ENCODE peak calls at places on chromosomes 16 and 17, in five cellular contexts. One of them, this sample, is unnamed.

GRCh38 chr16:53614346-53614745 is 89.3 kb downstream of the RPGRIP1L start:
- DNase-seq in naive thymus-derived CD8-positive, alpha-beta T cell: no peak
- DNase-seq in astrocyte of the cerebellum: no peak
- DNase-seq in stimulated activated CD4-positive, alpha-beta T cell treated with anti-CD3 and anti-CD28 coated beads, Interleukin-1b, Interleukin-23, amount 100 ng/mL, for 24 hours: no peak
- DNase-seq in NCI-H345: no peak
- DNase-seq in this sample: no peak

GRCh38 chr16:30567991-30568638 is 3.4 kb downstream of the ZNF688 start:
- DNase-seq in astrocyte of the cerebellum: no peak
- DNase-seq in NCI-H345: peak; percentile 32
- DNase-seq in stimulated activated CD4-positive, alpha-beta T cell treated with anti-CD3 and anti-CD28 coated beads, Interleukin-1b, Interleukin-23, amount 100 ng/mL, for 24 hours: no peak
- DNase-seq in naive thymus-derived CD8-positive, alpha-beta T cell: peak; percentile 78
- DNase-seq in this sample: peak; percentile 33

GRCh38 chr17:33657181-33657580 is 364.1 kb upstream of the ASIC2 start:
- DNase-seq in naive thymus-derived CD8-positive, alpha-beta T cell: no peak
- DNase-seq in NCI-H345: no peak
- DNase-seq in stimulated activated CD4-positive, alpha-beta T cell treated with anti-CD3 and anti-CD28 coated beads, Interleukin-1b, Interleukin-23, amount 100 ng/mL, for 24 hours: no peak
- DNase-seq in astrocyte of the cerebellum: no peak
- DNase-seq in this sample: no peak

GRCh38 chr16:84277244-84277823 is 17.3 kb upstream of the WFDC1 start:
- DNase-seq in stimulated activated CD4-positive, alpha-beta T cell treated with anti-CD3 and anti-CD28 coated beads, Interleukin-1b, Interleukin-23, amount 100 ng/mL, for 24 hours: peak; percentile 57
- DNase-seq in astrocyte of the cerebellum: peak; percentile 13
- DNase-seq in NCI-H345: peak; percentile 45
- DNase-seq in naive thymus-derived CD8-positive, alpha-beta T cell: peak; percentile 68
- DNase-seq in this sample: no peak

GRCh38 chr16:14056970-14057369 is 14.1 kb upstream of the MRTFB start:
- DNase-seq in NCI-H345: no peak
- DNase-seq in naive thymus-derived CD8-positive, alpha-beta T cell: no peak
- DNase-seq in stimulated activated CD4-positive, alpha-beta T cell treated with anti-CD3 and anti-CD28 coated beads, Interleukin-1b, Interleukin-23, amount 100 ng/mL, for 24 hours: no peak
- DNase-seq in astrocyte of the cerebellum: peak; percentile 13
- DNase-seq in this sample: no peak

GRCh38 chr16:19396555-19397011 is 21.1 kb upstream of the TMC5 start:
- DNase-seq in NCI-H345: peak; percentile 83
- DNase-seq in astrocyte of the cerebellum: no peak
- DNase-seq in naive thymus-derived CD8-positive, alpha-beta T cell: no peak
- DNase-seq in stimulated activated CD4-positive, alpha-beta T cell treated with anti-CD3 and anti-CD28 coated beads, Interleukin-1b, Interleukin-23, amount 100 ng/mL, for 24 hours: no peak
- DNase-seq in this sample: no peak

GRCh38 chr16:73154063-73154870 is 106.3 kb upstream of the ZFHX3 start:
- DNase-seq in stimulated activated CD4-positive, alpha-beta T cell treated with anti-CD3 and anti-CD28 coated beads, Interleukin-1b, Interleukin-23, amount 100 ng/mL, for 24 hours: no peak
- DNase-seq in naive thymus-derived CD8-positive, alpha-beta T cell: no peak
- DNase-seq in astrocyte of the cerebellum: no peak
- DNase-seq in NCI-H345: no peak
- DNase-seq in this sample: no peak

GRCh38 chr16:68275611-68276191 is 11.4 kb downstream of the SLC7A6 start:
- DNase-seq in stimulated activated CD4-positive, alpha-beta T cell treated with anti-CD3 and anti-CD28 coated beads, Interleukin-1b, Interleukin-23, amount 100 ng/mL, for 24 hours: no peak
- DNase-seq in naive thymus-derived CD8-positive, alpha-beta T cell: peak; percentile 82
- DNase-seq in NCI-H345: peak; percentile 50
- DNase-seq in astrocyte of the cerebellum: no peak
- DNase-seq in this sample: no peak

GRCh38 chr16:57720142-57720575 is 15.4 kb upstream of the KATNB1 start:
- DNase-seq in NCI-H345: peak; percentile 4
- DNase-seq in stimulated activated CD4-positive, alpha-beta T cell treated with anti-CD3 and anti-CD28 coated beads, Interleukin-1b, Interleukin-23, amount 100 ng/mL, for 24 hours: no peak
- DNase-seq in naive thymus-derived CD8-positive, alpha-beta T cell: peak; percentile 45
- DNase-seq in astrocyte of the cerebellum: peak; percentile 3
- DNase-seq in this sample: peak; percentile 20

GRCh38 chr16:50702725-50703124 is 9.3 kb downstream of the NOD2 start:
- DNase-seq in stimulated activated CD4-positive, alpha-beta T cell treated with anti-CD3 and anti-CD28 coated beads, Interleukin-1b, Interleukin-23, amount 100 ng/mL, for 24 hours: no peak
- DNase-seq in astrocyte of the cerebellum: no peak
- DNase-seq in naive thymus-derived CD8-positive, alpha-beta T cell: no peak
- DNase-seq in NCI-H345: no peak
- DNase-seq in this sample: no peak

GRCh38 chr16:9159839-9160550 is 68.6 kb downstream of the HAPSTR1 start:
- DNase-seq in NCI-H345: peak; percentile 41
- DNase-seq in astrocyte of the cerebellum: peak; percentile 24
- DNase-seq in stimulated activated CD4-positive, alpha-beta T cell treated with anti-CD3 and anti-CD28 coated beads, Interleukin-1b, Interleukin-23, amount 100 ng/mL, for 24 hours: peak; percentile 25
- DNase-seq in naive thymus-derived CD8-positive, alpha-beta T cell: peak; percentile 38
- DNase-seq in this sample: peak; percentile 39

GRCh38 chr16:12874135-12874534 is 27.3 kb upstream of the SHISA9 start:
- DNase-seq in stimulated activated CD4-positive, alpha-beta T cell treated with anti-CD3 and anti-CD28 coated beads, Interleukin-1b, Interleukin-23, amount 100 ng/mL, for 24 hours: no peak
- DNase-seq in astrocyte of the cerebellum: no peak
- DNase-seq in naive thymus-derived CD8-positive, alpha-beta T cell: no peak
- DNase-seq in NCI-H345: no peak
- DNase-seq in this sample: no peak

GRCh38 chr16:48075398-48075797 is 80.4 kb downstream of the ABCC12 start:
- DNase-seq in naive thymus-derived CD8-positive, alpha-beta T cell: no peak
- DNase-seq in astrocyte of the cerebellum: peak; percentile 48
- DNase-seq in NCI-H345: no peak
- DNase-seq in stimulated activated CD4-positive, alpha-beta T cell treated with anti-CD3 and anti-CD28 coated beads, Interleukin-1b, Interleukin-23, amount 100 ng/mL, for 24 hours: no peak
- DNase-seq in this sample: peak; percentile 26

GRCh38 chr16:88705076-88705684 is 1.0 kb downstream of the RNF166 start:
- DNase-seq in NCI-H345: no peak
- DNase-seq in stimulated activated CD4-positive, alpha-beta T cell treated with anti-CD3 and anti-CD28 coated beads, Interleukin-1b, Interleukin-23, amount 100 ng/mL, for 24 hours: no peak
- DNase-seq in astrocyte of the cerebellum: no peak
- DNase-seq in naive thymus-derived CD8-positive, alpha-beta T cell: peak; percentile 63
- DNase-seq in this sample: no peak

GRCh38 chr16:87956169-87956770 is 5.0 kb downstream of the BANP start:
- DNase-seq in astrocyte of the cerebellum: no peak
- DNase-seq in NCI-H345: no peak
- DNase-seq in naive thymus-derived CD8-positive, alpha-beta T cell: peak; percentile 88
- DNase-seq in stimulated activated CD4-positive, alpha-beta T cell treated with anti-CD3 and anti-CD28 coated beads, Interleukin-1b, Interleukin-23, amount 100 ng/mL, for 24 hours: peak; percentile 65
- DNase-seq in this sample: no peak

GRCh38 chr17:9162275-9162985 is 141.1 kb downstream of the NTN1 start:
- DNase-seq in naive thymus-derived CD8-positive, alpha-beta T cell: no peak
- DNase-seq in astrocyte of the cerebellum: no peak
- DNase-seq in NCI-H345: no peak
- DNase-seq in stimulated activated CD4-positive, alpha-beta T cell treated with anti-CD3 and anti-CD28 coated beads, Interleukin-1b, Interleukin-23, amount 100 ng/mL, for 24 hours: no peak
- DNase-seq in this sample: no peak

GRCh38 chr17:67636841-67637240 is 80.9 kb upstream of the NOL11 start:
- DNase-seq in naive thymus-derived CD8-positive, alpha-beta T cell: no peak
- DNase-seq in stimulated activated CD4-positive, alpha-beta T cell treated with anti-CD3 and anti-CD28 coated beads, Interleukin-1b, Interleukin-23, amount 100 ng/mL, for 24 hours: no peak
- DNase-seq in NCI-H345: no peak
- DNase-seq in astrocyte of the cerebellum: no peak
- DNase-seq in this sample: no peak

GRCh38 chr17:28944862-28945741 is 6.2 kb downstream of the PHF12 start:
- DNase-seq in NCI-H345: no peak
- DNase-seq in astrocyte of the cerebellum: peak; percentile 71
- DNase-seq in naive thymus-derived CD8-positive, alpha-beta T cell: no peak
- DNase-seq in stimulated activated CD4-positive, alpha-beta T cell treated with anti-CD3 and anti-CD28 coated beads, Interleukin-1b, Interleukin-23, amount 100 ng/mL, for 24 hours: no peak
- DNase-seq in this sample: no peak

GRCh38 chr17:7476951-7477350 is 2.5 kb downstream of the ZBTB4 start:
- DNase-seq in NCI-H345: no peak
- DNase-seq in stimulated activated CD4-positive, alpha-beta T cell treated with anti-CD3 and anti-CD28 coated beads, Interleukin-1b, Interleukin-23, amount 100 ng/mL, for 24 hours: no peak
- DNase-seq in naive thymus-derived CD8-positive, alpha-beta T cell: no peak
- DNase-seq in astrocyte of the cerebellum: no peak
- DNase-seq in this sample: no peak